ENCODE peak calls at places on chromosomes 5 and 9, in ten cellular contexts. L is heart left ventricle, K is thyroid gland, E is dorsolateral prefrontal cortex, J is GM12878, O is testis, G is breast epithelium, P is right atrium auricular region, V is IMR-90, Z is Panc1. F is an unnamed sample.

GRCh38 chr9:12933957-12934356 is 159.1 kb downstream of the LURAP1L start:
- DNase-seq in P (no peak), E (no peak), L (no peak), O (no peak), K (no peak), J (no peak), Z (peak; percentile 13), V (peak; percentile 37), G (no peak), F (no peak)

GRCh38 chr5:175854231-175855040 is 16.9 kb upstream of the CPLX2 start:
- DNase-seq in O (peak; percentile 80), E (no peak), K (no peak), L (no peak), V (no peak), G (no peak), Z (no peak), P (no peak), J (no peak), F (no peak)

GRCh38 chr5:106454651-106455415 is 1215.9 kb downstream of the EFNA5 start:
- DNase-seq in E (no peak), L (no peak), P (no peak), K (peak; percentile 1), J (no peak), O (peak; percentile 45), G (no peak), Z (no peak), V (peak; percentile 36), F (no peak)

GRCh38 chr9:122445155-122445749 is 32.5 kb downstream of the OR1J1 start:
- DNase-seq in O (no peak), G (no peak), E (no peak), P (no peak), V (peak; percentile 99), J (no peak), L (no peak), K (no peak), Z (no peak), F (no peak)

GRCh38 chr9:133264235-133264764 is 10.7 kb downstream of the ABO start:
- DNase-seq in G (no peak), Z (no peak), V (no peak), J (no peak), L (no peak), O (peak; percentile 6), E (no peak), K (no peak), P (no peak), F (no peak)

GRCh38 chr5:9835121-9835770 is 205.1 kb upstream of the TAS2R1 start:
- DNase-seq in K (no peak), O (no peak), E (no peak), G (no peak), V (no peak), J (no peak), P (no peak), L (no peak), Z (no peak), F (no peak)

GRCh38 chr5:35478856-35479682 is 138.6 kb upstream of the SPEF2 start:
- DNase-seq in J (no peak), P (no peak), G (no peak), E (no peak), K (no peak), L (no peak), Z (no peak), V (peak; percentile 39), O (no peak), F (no peak)

GRCh38 chr5:80068237-80068636 is 33.1 kb downstream of the THBS4 start:
- DNase-seq in P (peak; percentile 28), K (no peak), O (no peak), L (no peak), Z (no peak), V (no peak), J (no peak), G (no peak), E (no peak), F (no peak)

GRCh38 chr9:14107977-14108376 is 206.0 kb downstream of the NFIB start:
- DNase-seq in E (no peak), O (no peak), V (no peak), G (no peak), P (no peak), Z (no peak), J (no peak), L (no peak), K (no peak), F (no peak)

GRCh38 chr5:126736141-126736540 is 40.8 kb upstream of the LMNB1 start:
- DNase-seq in J (no peak), V (peak; percentile 4), G (no peak), P (no peak), E (no peak), Z (no peak), K (no peak), O (no peak), L (no peak), F (no peak)

GRCh38 chr9:37033141-37033540 is 927 bp downstream of the PAX5 start:
- DNase-seq in V (no peak), P (no peak), K (no peak), L (no peak), O (no peak), G (no peak), E (no peak), Z (no peak), J (no peak), F (no peak)

GRCh38 chr5:8478308-8478707 is 609.4 kb downstream of the MTRR start:
- DNase-seq in O (no peak), J (no peak), V (no peak), P (no peak), G (no peak), Z (no peak), K (no peak), L (no peak), E (no peak), F (no peak)
- TF ChIP-seq CTCF in O (no peak), J (no peak), V (no peak), P (no peak), G (no peak), Z (no peak), K (no peak), L (no peak), E (no peak), F (no peak)

DNA sequence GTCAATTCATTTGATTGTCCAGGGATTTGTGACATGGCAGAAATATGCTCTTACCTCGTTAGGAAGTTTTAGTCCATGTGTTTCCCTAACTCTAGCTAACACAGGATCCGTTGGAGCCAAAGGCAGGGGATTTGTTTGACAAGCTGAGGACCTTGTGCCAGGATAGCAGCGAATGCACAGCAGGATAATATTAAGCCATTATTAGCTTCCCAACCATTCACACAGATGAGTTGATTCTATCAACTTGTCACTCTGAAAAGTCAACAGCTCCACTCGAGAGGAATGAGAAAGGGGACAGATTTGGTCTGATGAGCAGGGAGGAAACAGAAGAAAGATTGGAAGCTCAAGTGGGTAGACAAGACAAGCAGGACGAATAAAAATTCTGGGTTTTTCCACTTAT is 106.2 kb downstream of the FSTL4 start:
- DNase-seq in L (no peak), P (peak; percentile 4), E (no peak), V (no peak), O (no peak), J (no peak), G (no peak), Z (no peak), K (no peak), F (no peak)
- H3K27ac ChIP-seq in L (no peak overlapping the region), P (no peak overlapping the region), E (no peak overlapping the region), V (no peak overlapping the region), O (no peak overlapping the region), J (no peak overlapping the region), G (peak overlapping the region; percentile 69), Z (no peak overlapping the region), K (no peak overlapping the region), F (no peak overlapping the region)

GRCh38 chr5:118960557-118960956 is 27.8 kb downstream of the DTWD2 start:
- DNase-seq in O (no peak), Z (no peak), E (no peak), J (no peak), G (no peak), L (no peak), P (no peak), K (no peak), V (no peak), F (no peak)

GRCh38 chr5:118952992-118953651 is 35.2 kb downstream of the DTWD2 start:
- DNase-seq in J (no peak), G (no peak), Z (no peak), E (no peak), V (peak; percentile 40), P (no peak), O (no peak), K (no peak), L (no peak), F (no peak)

GRCh38 chr5:118953652-118954005 is 34.7 kb downstream of the DTWD2 start:
- DNase-seq in L (no peak), Z (no peak), V (no peak), K (no peak), P (no peak), O (no peak), E (no peak), G (no peak), J (no peak), F (no peak)

GRCh38 chr5:118956727-118957126 is 31.6 kb downstream of the DTWD2 start:
- DNase-seq in G (no peak), L (no peak), K (no peak), J (no peak), V (peak; percentile 22), P (no peak), E (no peak), Z (no peak), O (no peak), F (no peak)
- TF ChIP-seq CTCF in G (no peak), L (no peak), K (no peak), J (no peak), V (peak; percentile 51), P (no peak), E (peak; percentile 49), Z (peak; percentile 45), O (no peak), F (peak; percentile 11)

GRCh38 chr9:137722481-137722880 is 103.7 kb downstream of the EHMT1 start:
- DNase-seq in L (no peak), K (no peak), O (no peak), Z (no peak), J (no peak), P (no peak), E (no peak), V (no peak), G (no peak), F (no peak)

GRCh38 chr9:137724114-137724445 is 105.3 kb downstream of the EHMT1 start:
- DNase-seq in G (no peak), Z (no peak), V (peak; percentile 18), E (no peak), L (no peak), O (no peak), P (no peak), J (no peak), K (peak; percentile 43), F (no peak)

GRCh38 chr9:137724818-137725240 is 106.0 kb downstream of the EHMT1 start:
- DNase-seq in L (no peak), G (no peak), J (no peak), O (no peak), P (no peak), E (no peak), V (no peak), K (no peak), Z (no peak), F (no peak)

GRCh38 chr9:137721899-137722298 is 103.1 kb downstream of the EHMT1 start:
- DNase-seq in P (no peak), V (no peak), E (no peak), J (no peak), L (no peak), O (no peak), G (no peak), K (no peak), Z (no peak), F (no peak)

GRCh38 chr9:137723396-137724113 is 104.8 kb downstream of the EHMT1 start:
- DNase-seq in L (no peak), E (no peak), K (no peak), G (no peak), Z (no peak), V (no peak), O (no peak), J (no peak), P (no peak), F (no peak)
- H3K27ac ChIP-seq in L (no peak overlapping the region), E (peak overlapping the region; percentile 20), K (peak overlapping the region; percentile 44), G (peak overlapping the region; percentile 48), Z (no peak overlapping the region), V (no peak overlapping the region), O (no peak overlapping the region), J (no peak overlapping the region), P (no peak overlapping the region), F (no peak overlapping the region)

F was measured in prostate gland.